ENCODE peak calls at places on chromosomes 16 and 17, in eight cellular contexts. V is nephron progenitor cell, Y is left ventricle myocardium inferior, H is mucosa of gallbladder, X is CMK, W is NCI-H1930, B is glutamatergic neuron, P is mammary epithelial cell. M is an unnamed sample.

GRCh38 chr16:81700071-81700779 is 78.9 kb upstream of the PLCG2 start:
- DNase-seq in V (no peak), Y (no peak), H (no peak), X (no peak), W (no peak), B (no peak), P (no peak), M (no peak)

GRCh38 chr16:3755249-3755648 is 37.9 kb upstream of the TRAP1 start:
- DNase-seq in V (no peak), Y (no peak), H (no peak), X (no peak), W (no peak), B (no peak), P (no peak), M (no peak)

GRCh38 chr16:81831722-81832126 is 52.6 kb downstream of the PLCG2 start:
- DNase-seq in V (no peak), Y (peak; percentile 40), H (peak; percentile 39), X (peak; percentile 86), W (no peak), B (no peak), P (no peak), M (no peak)

GRCh38 chr17:60528828-60529227 is 2.8 kb upstream of the APPBP2 start:
- DNase-seq in V (no peak), Y (no peak), H (no peak), X (no peak), W (no peak), B (no peak), P (no peak), M (no peak)

GRCh38 chr16:28609631-28610594 is at the start of gene SULT1A1:
- DNase-seq in V (peak; percentile 39), Y (peak; percentile 65), H (peak; percentile 46), X (peak; percentile 59), W (no peak), B (no peak), P (peak; percentile 37), M (peak; percentile 23)

GRCh38 chr17:82151106-82151957 is 53.3 kb upstream of the FASN start:
- DNase-seq in V (no peak), Y (no peak), H (no peak), X (no peak), W (no peak), B (no peak), P (no peak), M (no peak)

GRCh38 chr17:82935944-82936767 is 96.3 kb upstream of the ZNF750 start:
- DNase-seq in V (no peak), Y (peak; percentile 11), H (no peak), X (no peak), W (no peak), B (no peak), P (no peak), M (no peak)

GRCh38 chr17:151886-152859 is 14.8 kb downstream of the SCGB1C2 start:
- DNase-seq in V (no peak), Y (peak; percentile 7), H (no peak), X (no peak), W (no peak), B (peak; percentile 8), P (no peak), M (no peak)

GRCh38 chr17:82548681-82549303 is 29.3 kb downstream of the FOXK2 start:
- DNase-seq in V (no peak), Y (peak; percentile 43), H (peak; percentile 27), X (no peak), W (no peak), B (peak; percentile 50), P (no peak), M (peak; percentile 22)

GRCh38 chr17:41498276-41498675 is 7.1 kb downstream of the KRT13 start:
- DNase-seq in V (no peak), Y (no peak), H (no peak), X (no peak), W (no peak), B (no peak), P (no peak), M (no peak)

GRCh38 chr17:1143573-1143972 is 36.2 kb downstream of the ABR start:
- DNase-seq in V (peak; percentile 74), Y (no peak), H (no peak), X (no peak), W (no peak), B (peak; percentile 54), P (no peak), M (no peak)

GRCh38 chr16:2799205-2799851 is 1.1 kb downstream of the PRSS41 start:
- DNase-seq in V (no peak), Y (no peak), H (no peak), X (no peak), W (no peak), B (no peak), P (no peak), M (no peak)

GRCh38 chr17:78677303-78678219 is 100.4 kb upstream of the DNAH17 start:
- DNase-seq in V (no peak), Y (no peak), H (no peak), X (no peak), W (no peak), B (no peak), P (no peak), M (no peak)

GRCh38 chr17:68390888-68391545 is 66.3 kb downstream of the WIPI1 start:
- DNase-seq in V (no peak), Y (no peak), H (no peak), X (no peak), W (no peak), B (no peak), P (peak; percentile 24), M (no peak)

GRCh38 chr17:80104321-80104955 is 3.1 kb downstream of the GAA start:
- DNase-seq in V (peak; percentile 37), Y (no peak), H (no peak), X (no peak), W (no peak), B (no peak), P (peak; percentile 14), M (peak; percentile 59)

GRCh38 chr17:57667461-57667923 is 77.6 kb downstream of the CCDC182 start:
- DNase-seq in V (no peak), Y (no peak), H (no peak), X (no peak), W (no peak), B (no peak), P (no peak), M (no peak)

GRCh38 chr17:36204724-36205500 is 6.0 kb upstream of the CCL4L2 start:
- DNase-seq in V (no peak), Y (no peak), H (no peak), X (no peak), W (no peak), B (no peak), P (no peak), M (no peak)

GRCh38 chr16:74666425-74667214 is at the start of gene RFWD3:
- DNase-seq in V (peak; percentile 90), Y (peak; percentile 95), H (peak; percentile 99), X (peak; percentile 96), W (peak; percentile 91), B (peak; percentile 93), P (peak; percentile 97), M (peak; percentile 99)

GRCh38 chr16:50644730-50645129 is 36.4 kb downstream of the SNX20 start:
- DNase-seq in V (no peak), Y (no peak), H (peak; percentile 44), X (no peak), W (no peak), B (no peak), P (peak; percentile 23), M (no peak)

GRCh38 chr17:81241648-81242420 is 2.7 kb downstream of the NDUFAF8 start:
- DNase-seq in V (peak; percentile 84), Y (no peak), H (peak; percentile 32), X (no peak), W (peak; percentile 36), B (peak; percentile 87), P (no peak), M (peak; percentile 49)

GRCh38 chr16:28935333-28935732 is 3.6 kb downstream of the CD19 start:
- DNase-seq in V (no peak), Y (no peak), H (no peak), X (no peak), W (no peak), B (no peak), P (no peak), M (no peak)

GRCh38 chr17:48542956-48543853 is 1.7 kb downstream of the HOXB2 start:
- DNase-seq in V (no peak), Y (peak; percentile 47), H (no peak), X (no peak), W (peak; percentile 28), B (peak; percentile 75), P (peak; percentile 70), M (peak; percentile 61)

GRCh38 chr17:55067697-55068439 is 99.3 kb downstream of the STXBP4 start:
- DNase-seq in V (no peak), Y (no peak), H (no peak), X (no peak), W (no peak), B (no peak), P (peak; percentile 33), M (no peak)

GRCh38 chr17:74610108-74610507 is 13.4 kb downstream of the CD300E start:
- DNase-seq in V (peak; percentile 45), Y (no peak), H (no peak), X (no peak), W (no peak), B (no peak), P (no peak), M (no peak)

GRCh38 chr16:1770328-1771071 is 843 bp downstream of the NME3 start:
- DNase-seq in V (peak; percentile 38), Y (peak; percentile 62), H (peak; percentile 69), X (no peak), W (no peak), B (peak; percentile 72), P (no peak), M (peak; percentile 68)

GRCh38 chr17:28901866-28902818 is 737 bp downstream of the DHRS13 start:
- DNase-seq in V (peak; percentile 73), Y (peak; percentile 48), H (no peak), X (peak; percentile 65), W (peak; percentile 11), B (peak; percentile 77), P (no peak), M (no peak)

M was measured in lung microvascular endothelial cell.